ENCODE peak calls at places on chromosomes 2 and 18, in nine cellular contexts. R, K, P, T, D, L, J, B and Z are unnamed samples.

GRCh38 chr2:54083440-54083839 is 32.0 kb upstream of the ACYP2 start:
- DNase-seq in D (no peak), L (no peak), P (no peak), K (no peak), B (no peak), R (no peak), T (no peak), J (no peak), Z (no peak)

GRCh38 chr2:170218456-170218855 is 40.5 kb downstream of the MYO3B start:
- DNase-seq in D (no peak), B (no peak), P (no peak), K (no peak), L (no peak), J (no peak), R (no peak), T (no peak), Z (no peak)

GRCh38 chr2:101930847-101931246 is 60.9 kb upstream of the IL1R2 start:
- DNase-seq in P (no peak), L (no peak), T (no peak), D (no peak), B (no peak), R (no peak), K (no peak), J (no peak), Z (no peak)

GRCh38 chr2:60476206-60476946 is 77.1 kb downstream of the BCL11A start:
- DNase-seq in J (no peak), K (no peak), R (no peak), T (no peak), L (no peak), P (no peak), D (no peak), B (no peak), Z (no peak)

GRCh38 chr2:221448857-221449390 is 123.2 kb downstream of the EPHA4 start:
- DNase-seq in D (no peak), K (no peak), L (no peak), B (no peak), T (no peak), P (no peak), R (no peak), J (no peak), Z (no peak)

GRCh38 chr2:207054521-207054920 is 111.2 kb downstream of the KLF7 start:
- DNase-seq in T (no peak), K (no peak), D (no peak), B (no peak), R (no peak), L (no peak), J (no peak), P (no peak), Z (no peak)

GRCh38 chr2:136235451-136236418 is 117.8 kb upstream of the CXCR4 start:
- DNase-seq in J (no peak), D (peak), B (no peak), P (no peak), R (no peak), L (no peak), T (no peak), K (no peak), Z (no peak)

GRCh38 chr2:112939425-112939824 is 28.5 kb downstream of the IL37 start:
- DNase-seq in D (no peak), P (no peak), T (no peak), L (no peak), J (no peak), K (no peak), B (no peak), R (no peak), Z (no peak)

GRCh38 chr2:239905306-239905705 is 119.8 kb downstream of the NDUFA10 start:
- DNase-seq in K (peak), T (no peak), R (peak), L (no peak), J (no peak), B (no peak), D (no peak), P (no peak), Z (no peak)

GRCh38 chr18:6714027-6714426 is 15.5 kb upstream of the ARHGAP28 start:
- DNase-seq in B (no peak), K (no peak), P (no peak), R (no peak), D (no peak), J (no peak), T (no peak), L (no peak), Z (no peak)

GRCh38 chr18:340044-340443 is 72.2 kb upstream of the THOC1 start:
- DNase-seq in J (no peak), B (no peak), T (peak), R (no peak), P (no peak), L (no peak), K (no peak), D (no peak), Z (no peak)

GRCh38 chr18:1273469-1273868 is 368.8 kb downstream of the ADCYAP1 start:
- DNase-seq in B (no peak), K (no peak), J (no peak), L (no peak), R (no peak), P (no peak), D (no peak), T (no peak), Z (no peak)

GRCh38 chr2:24080721-24081120 is 3.9 kb downstream of the TP53I3 start:
- DNase-seq in P (no peak), K (no peak), L (no peak), B (no peak), T (no peak), D (no peak), R (peak), J (no peak), Z (peak)

GRCh38 chr2:80303825-80304521 is 579 bp downstream of the LRRTM1 start:
- DNase-seq in L (peak), R (no peak), D (peak), K (no peak), P (no peak), T (no peak), B (peak), J (no peak), Z (no peak)